ENCODE peak calls at places on chromosomes 13 and 19, in eight cellular contexts. K, P, Q, D, T, G, S and B are unnamed samples. For H3K27me3, the result is how much of the 10 kb centered on the place peaks cover.

GRCh38 chr13:35723061-35723461 is 246.6 kb upstream of the MAB21L1 start:
- DNase-seq in K (no peak), P (no peak), Q (peak), D (no peak), T (no peak), G (no peak), S (peak), B (no peak)

GRCh38 chr13:102091231-102091630 is 310.6 kb downstream of the FGF14 start:
- DNase-seq in K (no peak), P (peak), Q (no peak), D (no peak), T (no peak), G (peak), S (peak), B (peak)

GRCh38 chr13:69959041-69959440 is 148.6 kb upstream of the ATXN8OS start:
- DNase-seq in K (no peak), P (no peak), Q (no peak), D (no peak), T (no peak), G (no peak), S (no peak), B (no peak)

GRCh38 chr19:1438035-1438932 is at the start of gene RPS15:
- DNase-seq in K (peak), P (peak), Q (peak), D (peak), T (peak), G (peak), S (peak), B (peak)

GRCh38 chr19:28207244-28207643 is 1005.7 kb downstream of the UQCRFS1 start:
- DNase-seq in K (no peak), P (no peak), Q (no peak), D (no peak), T (no peak), G (no peak), S (no peak), B (no peak)

GRCh38 chr19:13337181-13337580 is 169.1 kb downstream of the CACNA1A start:
- DNase-seq in K (no peak), P (no peak), Q (no peak), D (no peak), T (no peak), G (no peak), S (no peak), B (peak)

GRCh38 chr19:21604351-21604926 is 99.0 kb downstream of the ZNF429 start:
- DNase-seq in K (no peak), P (peak), Q (peak), D (no peak), T (peak), G (peak), S (peak), B (peak)

GRCh38 chr19:5832049-5832448 is 7.5 kb downstream of the FUT6 start:
- DNase-seq in K (no peak), P (no peak), Q (no peak), D (no peak), T (no peak), G (peak), S (no peak), B (no peak)

GRCh38 chr19:19443902-19444693 is 38.6 kb downstream of the GATAD2A start:
- DNase-seq in K (no peak), P (no peak), Q (no peak), D (no peak), T (no peak), G (no peak), S (no peak), B (no peak)

GRCh38 chr13:70415141-70415540 is 306.9 kb upstream of the KLHL1 start:
- DNase-seq in K (no peak), P (no peak), Q (no peak), D (no peak), T (no peak), G (no peak), S (no peak), B (no peak)

GRCh38 chr19:391726-392374 is 17.1 kb downstream of the C2CD4C start:
- DNase-seq in K (no peak), P (no peak), Q (no peak), D (no peak), T (no peak), G (no peak), S (no peak), B (no peak)

GRCh38 chr19:49331616-49332055 is 3.6 kb upstream of the CD37 start:
- DNase-seq in K (no peak), P (peak), Q (peak), D (peak), T (no peak), G (peak), S (peak), B (peak)

GRCh38 chr19:5360003-5360820 is 19.6 kb upstream of the PTPRS start:
- DNase-seq in K (no peak), P (no peak), Q (no peak), D (no peak), T (no peak), G (no peak), S (no peak), B (peak)

GRCh38 chr19:9205506-9206113 is 13.8 kb downstream of the OR7D4 start:
- DNase-seq in K (peak), P (peak), Q (peak), D (peak), T (peak), G (peak), S (peak), B (peak)

DNA sequence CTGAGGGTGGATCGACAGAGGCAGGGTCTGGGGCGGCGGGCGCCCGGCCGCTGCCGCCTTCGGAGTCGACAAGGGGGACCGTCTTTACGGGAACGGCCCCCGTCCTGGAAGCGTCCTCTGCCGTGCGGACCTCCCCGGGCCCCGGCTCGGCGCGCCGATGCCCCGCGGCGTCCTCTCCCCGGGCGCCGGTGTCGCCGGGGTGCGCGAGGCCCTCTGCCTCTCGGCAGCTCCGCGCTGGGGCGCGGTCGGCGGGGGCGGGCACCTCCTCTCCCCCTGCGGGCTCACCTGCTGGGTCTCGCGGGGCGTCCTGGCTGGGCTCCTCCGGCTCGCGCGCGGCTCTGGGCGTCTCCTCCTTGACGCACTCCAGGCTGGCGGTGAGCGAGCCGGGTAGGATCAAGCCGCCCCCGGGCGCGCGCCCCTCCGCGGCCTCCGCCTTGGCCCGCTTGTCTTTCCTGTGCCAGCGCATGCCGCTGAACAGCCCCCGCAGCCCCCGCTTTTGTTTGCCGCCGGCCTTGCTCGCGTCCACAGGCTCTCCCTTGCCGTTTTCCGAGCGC is 1.5 kb downstream of the AMER2 start:
- DNase-seq in K (no peak), P (no peak), Q (no peak), D (no peak), T (no peak), G (peak), S (peak), B (peak)
- H3K27me3 ChIP-seq in K (under half), P (under half), Q (under half), D (under half), T (under half), G (under half), S (half or more), B (half or more)

GRCh38 chr19:30229524-30230174 is 142.5 kb upstream of the ZNF536 start:
- DNase-seq in K (no peak), P (no peak), Q (no peak), D (no peak), T (no peak), G (peak), S (peak), B (no peak)
- H3K27me3 ChIP-seq in K (under half), P (under half), Q (under half), D (half or more), T (under half), G (half or more), S (half or more), B (under half)

DNA sequence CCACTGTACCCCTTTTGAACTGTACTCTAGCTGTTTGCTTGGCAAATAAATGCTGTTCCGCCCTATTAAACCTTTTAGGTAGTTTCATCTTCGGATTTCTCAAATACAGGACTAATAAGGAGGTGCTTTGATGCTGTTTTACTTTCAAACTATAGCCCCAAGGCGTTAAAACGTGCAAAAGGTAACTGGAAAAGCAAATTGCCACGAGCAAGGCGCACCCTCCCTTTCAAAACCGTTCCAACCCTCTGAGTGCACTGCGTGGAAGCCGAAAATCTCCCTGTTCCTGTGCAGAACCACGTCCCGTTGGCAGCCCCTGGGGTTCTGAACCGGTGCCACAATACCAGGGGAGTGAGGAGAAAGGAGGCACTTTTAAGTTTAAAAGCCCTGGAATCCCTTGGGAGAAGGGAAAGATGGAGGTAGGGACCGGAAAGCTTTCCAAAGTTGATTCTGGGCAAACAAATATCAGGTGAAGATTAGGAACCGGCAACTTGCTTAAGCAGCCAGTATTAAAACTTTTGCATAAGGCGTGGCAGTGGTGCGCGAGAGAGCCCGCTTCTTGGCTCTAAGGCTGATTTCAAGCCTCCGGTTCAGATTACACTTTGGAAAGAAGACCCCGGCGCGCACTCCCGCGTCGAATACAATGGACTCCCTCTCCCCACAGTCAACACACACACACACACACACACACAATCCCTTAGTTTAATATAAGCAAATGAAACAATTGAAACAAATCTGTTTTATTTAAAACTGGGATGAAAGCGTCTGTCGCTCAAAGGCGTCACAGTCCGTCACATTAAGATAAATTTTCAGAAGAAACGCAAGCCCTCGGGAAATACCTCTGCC is 9.5 kb downstream of the POU4F1 start:
- DNase-seq in K (no peak), P (no peak), Q (no peak), D (no peak), T (no peak), G (peak), S (peak), B (no peak)
- H3K27me3 ChIP-seq in K (under half), P (under half), Q (half or more), D (under half), T (under half), G (half or more), S (half or more), B (half or more)

GRCh38 chr13:112066624-112067004 is 335 bp upstream of the SOX1 start:
- DNase-seq in K (peak), P (no peak), Q (peak), D (no peak), T (no peak), G (peak), S (peak), B (no peak)

GRCh38 chr13:112063807-112064206 is 3.1 kb upstream of the SOX1 start:
- DNase-seq in K (no peak), P (no peak), Q (no peak), D (no peak), T (no peak), G (no peak), S (no peak), B (no peak)

GRCh38 chr13:112064222-112064621 is 2.7 kb upstream of the SOX1 start:
- DNase-seq in K (no peak), P (no peak), Q (no peak), D (no peak), T (no peak), G (no peak), S (no peak), B (no peak)

GRCh38 chr13:112065867-112066623 is 904 bp upstream of the SOX1 start:
- DNase-seq in K (no peak), P (no peak), Q (no peak), D (no peak), T (no peak), G (peak), S (peak), B (no peak)

GRCh38 chr13:112065521-112065866 is 1.5 kb upstream of the SOX1 start:
- DNase-seq in K (no peak), P (no peak), Q (no peak), D (no peak), T (no peak), G (peak), S (peak), B (no peak)
- H3K27me3 ChIP-seq in K (under half), P (under half), Q (under half), D (under half), T (under half), G (half or more), S (half or more), B (under half)

GRCh38 chr13:36850790-36851438 is 31.9 kb downstream of the RFXAP start:
- DNase-seq in K (no peak), P (no peak), Q (no peak), D (no peak), T (no peak), G (peak), S (peak), B (no peak)
- H3K27me3 ChIP-seq in K (under half), P (under half), Q (under half), D (under half), T (under half), G (under half), S (under half), B (under half)

DNA sequence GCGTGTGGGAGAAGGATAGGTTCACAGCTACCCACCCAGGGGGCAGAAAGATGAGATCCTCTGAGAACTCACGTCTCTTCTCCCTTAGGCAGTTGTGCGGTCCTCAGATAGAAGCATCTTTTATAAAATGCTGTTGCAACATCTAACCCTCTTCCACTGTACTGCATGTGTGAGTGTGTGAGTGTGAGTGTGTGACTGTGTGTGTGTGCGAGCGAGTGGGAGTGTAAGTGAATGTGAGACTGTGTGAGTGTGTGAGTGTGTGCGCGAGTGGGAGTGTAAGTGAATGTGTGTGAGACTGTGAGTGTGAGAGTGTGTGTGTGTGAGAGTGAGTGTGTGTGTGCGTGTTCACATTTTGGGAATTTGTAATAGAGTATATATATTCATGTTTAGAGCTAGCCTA is 55.6 kb upstream of the F7 start:
- DNase-seq in K (no peak), P (no peak), Q (no peak), D (no peak), T (no peak), G (no peak), S (no peak), B (no peak)
- H3K27me3 ChIP-seq in K (under half), P (under half), Q (under half), D (half or more), T (under half), G (under half), S (under half), B (under half)

GRCh38 chr19:30227661-30228112 is 144.5 kb upstream of the ZNF536 start:
- DNase-seq in K (peak), P (no peak), Q (peak), D (peak), T (peak), G (peak), S (peak), B (peak)

GRCh38 chr19:30225615-30226463 is 146.3 kb upstream of the ZNF536 start:
- DNase-seq in K (no peak), P (no peak), Q (no peak), D (no peak), T (no peak), G (peak), S (no peak), B (no peak)

GRCh38 chr19:30226464-30227070 is 145.6 kb upstream of the ZNF536 start:
- DNase-seq in K (peak), P (no peak), Q (no peak), D (no peak), T (no peak), G (peak), S (peak), B (no peak)

GRCh38 chr19:30228113-30228725 is 144.0 kb upstream of the ZNF536 start:
- DNase-seq in K (no peak), P (no peak), Q (no peak), D (no peak), T (no peak), G (peak), S (peak), B (no peak)

DNA sequence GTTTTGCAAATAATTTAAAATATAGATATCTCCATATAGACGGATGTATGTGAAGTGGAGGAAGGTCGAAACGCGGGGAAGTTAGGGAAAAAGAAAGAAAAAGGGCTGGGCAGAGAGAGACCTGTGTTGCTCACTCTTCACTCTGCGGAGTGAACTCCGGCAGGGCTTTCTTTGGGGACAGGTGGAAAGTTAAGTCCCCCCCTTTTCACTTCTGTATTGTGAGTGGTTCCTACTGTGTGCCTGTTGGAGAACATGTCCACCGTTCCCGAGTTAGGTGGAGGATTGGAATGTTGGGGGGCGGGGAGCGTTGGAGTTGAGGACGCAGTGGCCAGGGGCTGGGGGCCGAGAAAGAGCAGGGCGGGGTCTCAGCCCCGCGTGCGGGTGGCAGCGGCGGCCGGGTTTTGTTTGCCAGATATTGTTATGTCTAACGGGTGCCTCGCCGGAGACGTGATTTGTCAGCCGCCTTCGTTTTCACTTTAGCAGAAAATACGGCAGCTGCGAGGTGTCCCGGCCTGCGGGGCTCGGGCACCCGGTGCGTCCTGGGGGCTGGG is 145.0 kb upstream of the ZNF536 start:
- DNase-seq in K (no peak), P (no peak), Q (no peak), D (no peak), T (no peak), G (peak), S (peak), B (peak)
- H3K27me3 ChIP-seq in K (under half), P (under half), Q (under half), D (half or more), T (under half), G (half or more), S (half or more), B (under half)